ENCODE peak calls at places on chromosomes 12 and 14, in four cellular contexts. I is CD8-positive, alpha-beta T cell; K is A549; M is neural progenitor cell. H is an unnamed sample. For H3K9me3, the result is how much of the 10 kb centered on the place peaks cover.

GRCh38 chr14:52885230-52885629 is 65.6 kb downstream of the FERMT2 start:
- DNase-seq in I (no peak), K (no peak), M (no peak), H (no peak)

GRCh38 chr14:94100847-94101246 is 9.7 kb upstream of the IFI27 start:
- DNase-seq in I (no peak), K (peak), M (no peak), H (no peak)

GRCh38 chr12:50188280-50188781 is 21.2 kb upstream of the CERS5 start:
- DNase-seq in I (no peak), K (no peak), M (no peak), H (no peak)

GRCh38 chr12:50112456-50113218 is 601 bp downstream of the COX14 start:
- DNase-seq in I (no peak), K (no peak), M (peak), H (peak)

GRCh38 chr12:50825372-50825838 is 17.3 kb upstream of the TMPRSS12 start:
- DNase-seq in I (no peak), K (peak), M (peak), H (peak)

GRCh38 chr14:88631091-88631490 is 68.3 kb downstream of the ZC3H14 start:
- DNase-seq in I (no peak), K (no peak), M (no peak), H (no peak)

GRCh38 chr12:41515953-41516352 is 327.8 kb downstream of the PDZRN4 start:
- DNase-seq in I (no peak), K (no peak), M (no peak), H (no peak)

GRCh38 chr14:74324945-74325361 is 22.2 kb upstream of the ABCD4 start:
- DNase-seq in I (no peak), K (peak), M (peak), H (peak)

GRCh38 chr14:60183138-60183537 is 17.9 kb upstream of the DHRS7 start:
- DNase-seq in I (no peak), K (no peak), M (no peak), H (no peak)

GRCh38 chr14:20499108-20499507 is 6.2 kb upstream of the RNASE10 start:
- DNase-seq in I (no peak), K (no peak), M (no peak), H (no peak)

GRCh38 chr14:38208825-38209562 is 1.3 kb downstream of the SSTR1 start:
- DNase-seq in I (no peak), K (no peak), M (peak), H (no peak)

GRCh38 chr14:93011650-93012317 is 88.8 kb downstream of the CHGA start:
- DNase-seq in I (no peak), K (no peak), M (no peak), H (no peak)

GRCh38 chr12:14906114-14906513 is 20.5 kb upstream of the MGP start:
- DNase-seq in I (no peak), K (no peak), M (no peak), H (no peak)

GRCh38 chr14:96797943-96798349 is 764 bp downstream of the VRK1 start:
- DNase-seq in I (peak), K (peak), M (no peak), H (peak)

DNA sequence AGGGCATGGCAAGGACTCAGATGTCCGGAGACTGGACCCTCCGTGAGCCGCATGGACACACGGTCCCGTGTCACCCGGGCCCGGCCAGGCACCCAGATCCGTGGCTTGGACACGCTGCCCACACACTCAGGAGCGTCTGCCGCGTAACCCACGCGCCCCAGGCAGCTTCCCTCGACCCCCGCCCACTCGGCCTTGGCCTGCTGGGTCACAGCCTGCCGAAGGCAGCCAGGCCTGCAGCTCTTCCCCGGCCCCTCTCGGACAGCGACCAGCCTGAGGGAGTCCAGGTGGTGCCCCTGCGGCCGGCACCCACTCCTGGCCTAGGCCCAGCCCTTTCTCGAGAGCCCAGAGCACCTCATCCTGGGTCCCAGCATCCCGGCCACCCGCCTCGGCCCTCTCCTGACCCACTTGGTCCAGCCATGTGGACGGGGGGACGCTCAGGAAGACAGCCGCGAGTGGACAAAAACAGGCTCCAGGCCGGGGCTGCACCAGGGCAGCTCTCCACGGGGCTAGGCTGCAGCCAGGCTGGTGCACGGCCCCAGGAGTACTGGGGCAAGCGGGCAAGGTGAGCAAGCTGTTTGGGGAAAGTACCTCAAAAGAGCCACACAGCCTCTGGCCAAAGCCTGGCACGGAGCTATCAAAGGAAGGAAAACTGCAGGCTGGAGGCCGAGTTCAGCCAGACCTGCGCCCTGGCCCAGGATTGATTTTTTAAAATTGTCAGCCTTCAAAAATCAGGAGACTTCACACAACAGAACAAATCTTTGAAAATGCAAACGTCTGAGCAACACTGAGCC is 6.5 kb downstream of the AKT1 start:
- DNase-seq in I (no peak), K (no peak), M (no peak), H (no peak)
- H3K27ac ChIP-seq in I (no peak), K (no peak), M (no peak), H (no peak)

DNA sequence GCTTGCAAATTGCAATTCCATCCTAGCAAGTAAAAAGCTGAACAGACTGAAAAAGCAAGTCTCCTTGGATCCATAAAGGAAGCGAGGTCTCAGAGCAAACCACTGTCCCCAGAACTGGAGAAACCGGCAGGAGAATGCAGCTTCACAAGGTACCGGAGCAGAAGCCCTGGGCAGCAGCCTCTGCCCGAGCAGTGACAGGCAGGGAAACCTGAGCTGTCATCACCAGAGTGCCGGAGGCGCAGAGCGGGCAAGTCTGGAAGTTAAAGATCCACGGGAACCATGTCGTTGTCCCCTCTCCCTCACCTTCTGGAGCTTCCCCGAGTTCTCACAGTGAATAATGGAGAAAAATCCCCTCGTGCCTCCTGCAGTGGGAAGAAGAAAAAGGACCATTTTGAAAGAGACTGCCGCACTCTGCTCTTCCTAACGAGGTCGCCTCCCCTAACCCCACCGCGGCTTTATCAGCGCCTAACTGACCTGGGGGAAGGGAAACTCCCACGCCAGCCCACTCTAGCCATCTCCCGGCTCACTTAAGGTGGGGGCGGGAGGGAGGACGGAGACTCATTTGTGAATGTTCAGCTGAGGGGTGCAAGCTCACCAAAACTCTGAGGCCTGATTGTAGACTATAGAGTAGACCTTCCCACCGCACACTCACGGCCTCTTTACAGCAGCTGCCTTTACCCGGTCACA is 27.8 kb downstream of the FBXL14 start:
- DNase-seq in I (no peak), K (no peak), M (peak), H (no peak)
- H3K9me3 ChIP-seq in I (under half), K (under half), M (under half), H (under half)

GRCh38 chr14:61512508-61512907 is 182.8 kb upstream of the HIF1A start:
- DNase-seq in I (no peak), K (no peak), M (no peak), H (no peak)
- H3K27ac ChIP-seq in I (no peak), K (peak), M (no peak), H (no peak)

GRCh38 chr12:108306014-108306501 is 33.1 kb downstream of the CMKLR1 start:
- DNase-seq in I (no peak), K (no peak), M (peak), H (no peak)
- H3K9me3 ChIP-seq in I (under half), K (under half), M (under half), H (under half)

DNA sequence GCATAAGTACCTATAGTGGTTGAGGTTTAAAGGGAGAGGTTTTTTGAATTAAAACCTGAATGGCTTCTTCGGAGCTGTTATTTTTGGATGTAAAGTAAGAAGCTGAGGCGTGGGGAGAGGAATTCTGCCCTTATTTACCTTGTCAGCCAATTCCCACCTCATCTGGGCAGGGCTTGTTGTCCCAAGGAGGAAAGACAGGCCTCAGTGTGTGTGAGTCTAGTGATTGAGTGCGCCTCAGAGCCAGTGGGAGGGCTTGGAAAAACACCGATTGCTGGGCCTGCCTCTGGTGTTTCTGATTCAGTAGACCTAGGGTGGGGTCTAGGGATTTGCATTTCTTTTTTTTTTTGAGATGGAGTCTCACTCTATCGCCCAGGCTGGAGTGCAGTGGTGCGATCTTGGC is 70.0 kb upstream of the REP15 start:
- DNase-seq in I (no peak), K (no peak), M (no peak), H (no peak)
- H3K27ac ChIP-seq in I (no peak), K (no peak), M (no peak), H (no peak)

GRCh38 chr14:80385340-80385739 is 174.0 kb upstream of the DIO2 start:
- DNase-seq in I (no peak), K (no peak), M (peak), H (peak)
- H3K9me3 ChIP-seq in I (under half), K (under half), M (under half), H (under half)

DNA sequence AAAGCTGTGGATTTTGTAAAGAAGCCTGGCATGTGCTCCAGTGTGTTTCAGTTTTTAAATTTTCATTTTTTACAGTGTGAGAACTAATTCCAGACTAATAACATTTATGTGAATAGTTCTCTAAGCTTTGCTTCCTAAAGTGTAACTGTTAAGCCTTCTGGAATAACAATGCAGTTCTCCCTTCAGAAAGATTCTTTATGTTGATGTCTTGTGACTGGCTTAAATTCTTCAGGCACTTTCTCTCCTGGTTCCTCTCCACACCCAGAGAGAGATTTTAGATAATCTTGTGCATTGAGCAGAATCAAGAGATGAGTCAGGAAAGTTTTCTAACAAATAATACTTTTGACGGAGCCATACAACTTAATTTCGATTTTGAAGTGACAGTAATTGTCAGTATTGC is 118.5 kb downstream of the RAD51B start:
- DNase-seq in I (no peak), K (no peak), M (no peak), H (no peak)
- H3K27ac ChIP-seq in I (no peak), K (peak), M (no peak), H (no peak)